ENCODE peak calls at places on chromosomes 7 and 10, in nine cellular contexts. O, Y, V, Q, M, E, C, R and G are unnamed samples.

GRCh38 chr7:148623586-148624282 is 33.2 kb downstream of the C7orf33 start:
- DNase-seq in R (no peak), E (no peak), M (no peak), O (no peak), Q (no peak), V (no peak), Y (no peak), C (no peak), G (no peak)

GRCh38 chr10:26486304-26486703 is 48.2 kb downstream of the APBB1IP start:
- DNase-seq in O (no peak), Y (peak), V (peak), C (no peak), M (no peak), R (no peak), E (no peak), Q (no peak), G (no peak)

GRCh38 chr7:134827889-134828288 is 48.5 kb downstream of the CALD1 start:
- DNase-seq in M (no peak), Q (no peak), R (no peak), C (no peak), V (no peak), Y (no peak), E (no peak), O (no peak), G (peak)

GRCh38 chr7:43057151-43057550 is 55.3 kb upstream of the HECW1 start:
- DNase-seq in Q (no peak), O (no peak), V (no peak), R (no peak), Y (no peak), C (no peak), M (no peak), E (no peak), G (no peak)

GRCh38 chr10:132391372-132392020 is 5.5 kb upstream of the PWWP2B start:
- DNase-seq in Y (no peak), O (no peak), M (no peak), E (no peak), C (no peak), V (no peak), Q (peak), R (peak), G (peak)

GRCh38 chr7:100545636-100546128 is 6.7 kb downstream of the AGFG2 start:
- DNase-seq in C (peak), Y (peak), V (peak), M (peak), O (peak), E (peak), Q (peak), R (no peak), G (peak)

GRCh38 chr10:69965086-69965485 is 87.6 kb upstream of the MACROH2A2 start:
- DNase-seq in R (no peak), M (no peak), E (no peak), Y (no peak), Q (no peak), O (no peak), C (peak), V (no peak), G (no peak)

GRCh38 chr7:139683137-139683871 is 94.5 kb downstream of the HIPK2 start:
- DNase-seq in E (no peak), C (no peak), R (peak), V (no peak), Y (no peak), M (no peak), O (no peak), Q (no peak), G (no peak)

GRCh38 chr7:45163692-45164052 is 6.1 kb downstream of the RAMP3 start:
- DNase-seq in C (no peak), Q (no peak), R (no peak), O (no peak), M (no peak), E (no peak), V (no peak), Y (no peak), G (peak)

GRCh38 chr7:125033506-125033905 is 103.9 kb upstream of the POT1 start:
- DNase-seq in R (no peak), V (no peak), Y (no peak), Q (no peak), E (peak), C (peak), M (no peak), O (no peak), G (no peak)

GRCh38 chr10:70430489-70431445 is 10.7 kb downstream of the NODAL start:
- DNase-seq in O (no peak), C (peak), Y (peak), V (peak), Q (peak), E (peak), M (no peak), R (peak), G (peak)

GRCh38 chr10:44010873-44011602 is 362.4 kb upstream of the ZNF32 start:
- DNase-seq in Y (no peak), V (peak), O (no peak), C (peak), E (no peak), Q (no peak), R (no peak), M (no peak), G (no peak)

GRCh38 chr10:43585046-43585445 is 10.6 kb upstream of the ZNF239 start:
- DNase-seq in Q (no peak), V (no peak), R (no peak), Y (no peak), E (no peak), M (no peak), C (no peak), O (no peak), G (no peak)

GRCh38 chr7:143244321-143244720 is 18.9 kb upstream of the GSTK1 start:
- DNase-seq in C (peak), Q (no peak), E (no peak), O (no peak), Y (no peak), R (no peak), V (no peak), M (no peak), G (no peak)

GRCh38 chr10:921471-922414 is 9.8 kb downstream of the LARP4B start:
- DNase-seq in C (no peak), Y (no peak), V (no peak), O (no peak), M (no peak), E (no peak), Q (no peak), R (no peak), G (no peak)

GRCh38 chr10:6062101-6062771 is at the start of gene IL2RA:
- DNase-seq in M (peak), Y (no peak), E (no peak), O (peak), C (no peak), R (peak), Q (peak), V (no peak), G (peak)

GRCh38 chr7:151078233-151079040 is 2.2 kb downstream of the FASTK start:
- DNase-seq in E (no peak), M (no peak), R (peak), V (no peak), C (no peak), Q (no peak), O (no peak), Y (no peak), G (peak)

GRCh38 chr10:43160067-43160918 is 22.0 kb downstream of the CSGALNACT2 start:
- DNase-seq in E (peak), C (no peak), M (no peak), V (no peak), Q (peak), O (no peak), Y (peak), R (no peak), G (no peak)

GRCh38 chr10:28533571-28534304 is 820 bp downstream of the WAC start:
- DNase-seq in M (peak), Y (peak), R (peak), O (peak), Q (peak), E (peak), V (peak), C (peak), G (peak)

GRCh38 chr10:3336673-3337293 is 164.2 kb upstream of the PITRM1 start:
- DNase-seq in Y (no peak), R (no peak), Q (no peak), V (no peak), E (no peak), O (no peak), M (no peak), C (no peak), G (no peak)

GRCh38 chr10:57017356-57018037 is 656.4 kb upstream of the ZWINT start:
- DNase-seq in E (no peak), Y (no peak), M (no peak), C (peak), O (no peak), V (no peak), R (no peak), Q (no peak), G (no peak)

GRCh38 chr7:865921-866320 is 10.4 kb upstream of the GET4 start:
- DNase-seq in O (no peak), C (no peak), Q (no peak), E (no peak), R (no peak), V (no peak), Y (no peak), M (no peak), G (no peak)

GRCh38 chr7:112143567-112143966 is 62.6 kb downstream of the DOCK4 start:
- DNase-seq in M (no peak), R (no peak), Q (no peak), O (no peak), Y (peak), C (no peak), V (no peak), E (no peak), G (no peak)

GRCh38 chr10:43376828-43377227 is 5.4 kb downstream of the FXYD4 start:
- DNase-seq in R (no peak), Y (no peak), Q (no peak), C (no peak), O (no peak), M (no peak), V (no peak), E (no peak), G (peak)